ENCODE peak calls at places on chromosomes 5 and 9, in five cellular contexts. R is GM23338; T is A549; N is CD4-positive, alpha-beta T cell; Q is CD8-positive, alpha-beta memory T cell. O is an unnamed sample.

GRCh38 chr9:95815153-95815552 is 60.3 kb upstream of the ERCC6L2 start:
- DNase-seq in R (no peak), T (no peak), N (no peak), Q (no peak), O (no peak)

GRCh38 chr5:176632777-176633176 is 2.3 kb downstream of the EIF4E1B start:
- DNase-seq in R (no peak), T (no peak), N (no peak), Q (no peak), O (no peak)

GRCh38 chr5:53167836-53168235 is 58.3 kb upstream of the MOCS2 start:
- DNase-seq in R (no peak), T (no peak), N (no peak), Q (no peak), O (no peak)

GRCh38 chr5:17217421-17218352 is at the start of gene BASP1:
- DNase-seq in R (peak), T (peak), N (peak), Q (no peak), O (peak)

GRCh38 chr5:29550523-29550922 is 1643.0 kb upstream of the CDH6 start:
- DNase-seq in R (no peak), T (no peak), N (no peak), Q (no peak), O (no peak)

GRCh38 chr5:65329266-65329665 is 152.5 kb downstream of the ADAMTS6 start:
- DNase-seq in R (peak), T (no peak), N (no peak), Q (no peak), O (no peak)

GRCh38 chr9:12908910-12909309 is 134.1 kb downstream of the LURAP1L start:
- DNase-seq in R (no peak), T (no peak), N (no peak), Q (no peak), O (no peak)

GRCh38 chr5:168525856-168526255 is 3.2 kb upstream of the FBLL1 start:
- DNase-seq in R (no peak), T (no peak), N (no peak), Q (no peak), O (no peak)

GRCh38 chr5:10745133-10745532 is 15.9 kb downstream of the DAP start:
- DNase-seq in R (no peak), T (no peak), N (no peak), Q (no peak), O (no peak)

GRCh38 chr5:96483878-96484277 is 50.8 kb upstream of the PCSK1 start:
- DNase-seq in R (peak), T (no peak), N (no peak), Q (no peak), O (no peak)

GRCh38 chr5:157714036-157714435 is 17.2 kb upstream of the THG1L start:
- DNase-seq in R (no peak), T (no peak), N (no peak), Q (no peak), O (no peak)

GRCh38 chr5:72556351-72557146 is 49.3 kb upstream of the ZNF366 start:
- DNase-seq in R (peak), T (peak), N (no peak), Q (no peak), O (peak)

GRCh38 chr9:98357921-98358535 is 102.6 kb upstream of the TBC1D2 start:
- DNase-seq in R (no peak), T (no peak), N (no peak), Q (no peak), O (no peak)

GRCh38 chr9:69249337-69249736 is 75.3 kb downstream of the TJP2 start:
- DNase-seq in R (no peak), T (no peak), N (no peak), Q (no peak), O (no peak)

GRCh38 chr5:172819569-172819968 is 14.5 kb upstream of the ERGIC1 start:
- DNase-seq in R (no peak), T (no peak), N (no peak), Q (no peak), O (no peak)

GRCh38 chr5:172818081-172818480 is 16.0 kb upstream of the ERGIC1 start:
- DNase-seq in R (no peak), T (no peak), N (no peak), Q (no peak), O (no peak)

GRCh38 chr5:172816887-172817418 is 17.1 kb upstream of the ERGIC1 start:
- DNase-seq in R (no peak), T (peak), N (no peak), Q (no peak), O (peak)

GRCh38 chr5:172820046-172820767 is 13.8 kb upstream of the ERGIC1 start:
- DNase-seq in R (no peak), T (no peak), N (no peak), Q (no peak), O (peak)

DNA sequence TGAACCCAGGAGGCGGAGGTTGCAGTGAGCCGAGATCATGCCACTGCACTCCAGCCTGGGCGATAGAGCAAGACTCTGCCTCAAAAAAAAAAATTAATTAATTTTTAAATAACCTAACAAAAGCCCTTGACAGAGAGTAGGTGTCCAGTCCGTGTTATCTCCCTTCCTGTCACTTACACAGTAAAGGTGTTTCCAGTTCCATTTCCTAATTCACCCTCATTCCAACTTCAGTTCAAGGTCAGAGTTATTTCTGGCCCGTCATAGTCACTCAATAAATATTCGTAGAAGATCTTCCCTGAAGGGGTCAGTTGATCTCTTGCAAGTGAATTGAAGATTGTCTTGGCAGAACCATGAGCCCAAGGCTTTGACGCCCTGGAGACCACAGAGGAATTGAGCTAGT is 16.4 kb upstream of the ERGIC1 start:
- DNase-seq in R (no peak), T (no peak), N (no peak), Q (no peak), O (no peak)
- H3K27ac ChIP-seq in R (no peak), T (peak), N (no peak), Q (no peak), O (no peak)

DNA sequence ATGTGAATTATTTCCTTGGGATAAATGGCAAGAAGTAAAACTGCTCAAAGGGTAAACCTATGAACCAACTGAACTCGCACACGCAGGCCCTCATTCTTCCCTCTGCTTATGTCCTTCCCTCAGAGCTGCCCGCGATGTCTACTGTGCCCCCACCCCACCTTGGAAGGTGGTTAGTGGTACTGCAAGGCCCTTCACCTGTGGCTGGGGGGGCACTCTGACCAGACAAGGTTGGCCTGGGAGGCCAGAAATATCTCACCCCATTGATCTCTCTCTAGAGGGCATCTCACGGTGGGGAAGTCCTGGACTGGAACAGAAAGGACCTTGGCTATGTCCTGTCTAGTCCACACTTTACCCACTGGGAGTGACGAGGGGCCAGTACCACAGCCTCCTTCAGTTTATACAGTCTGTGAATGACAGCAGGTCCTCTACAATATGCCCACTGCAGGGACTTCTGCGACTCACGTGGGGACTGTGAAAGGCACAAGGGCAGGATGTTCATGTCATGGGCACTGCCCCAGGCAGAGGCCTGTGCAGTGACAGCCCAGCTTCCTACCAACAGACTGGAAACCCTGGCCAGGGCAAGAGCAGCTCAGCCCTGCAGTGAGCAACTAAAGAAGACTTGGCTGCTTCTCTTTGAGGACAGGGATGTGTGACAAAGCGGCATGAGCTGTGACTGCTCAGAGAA is 56.8 kb upstream of the SYNPO start:
- DNase-seq in R (no peak), T (no peak), N (no peak), Q (no peak), O (no peak)
- H3K27ac ChIP-seq in R (no peak), T (no peak), N (no peak), Q (no peak), O (no peak)

GRCh38 chr5:42564689-42565356 is 141.6 kb downstream of the GHR start:
- DNase-seq in R (no peak), T (no peak), N (no peak), Q (no peak), O (no peak)
- H3K27ac ChIP-seq in R (no peak), T (no peak), N (no peak), Q (no peak), O (no peak)

GRCh38 chr9:87686520-87687090 is 39.3 kb upstream of the CTSL start:
- DNase-seq in R (no peak), T (no peak), N (no peak), Q (no peak), O (no peak)
- H3K27ac ChIP-seq in R (no peak), T (no peak), N (no peak), Q (no peak), O (peak)

DNA sequence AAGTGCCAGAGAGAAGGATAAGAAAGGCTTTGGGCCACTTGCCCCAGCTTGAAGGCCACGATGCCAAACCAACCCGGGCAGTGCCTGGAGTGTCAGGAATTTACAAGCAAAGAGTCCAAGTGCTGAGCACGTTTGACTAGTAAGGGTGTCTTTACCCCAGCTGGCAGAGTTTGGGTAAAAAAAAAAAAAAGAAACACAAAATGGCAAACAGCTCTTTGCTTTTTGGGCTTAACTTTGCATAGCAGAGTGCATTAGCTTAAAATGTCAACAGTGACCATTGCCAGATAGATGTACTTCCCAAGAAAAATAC is 398.2 kb downstream of the GADD45G start:
- DNase-seq in R (no peak), T (no peak), N (no peak), Q (no peak), O (no peak)
- H3K27ac ChIP-seq in R (no peak), T (no peak), N (no peak), Q (no peak), O (peak)

DNA sequence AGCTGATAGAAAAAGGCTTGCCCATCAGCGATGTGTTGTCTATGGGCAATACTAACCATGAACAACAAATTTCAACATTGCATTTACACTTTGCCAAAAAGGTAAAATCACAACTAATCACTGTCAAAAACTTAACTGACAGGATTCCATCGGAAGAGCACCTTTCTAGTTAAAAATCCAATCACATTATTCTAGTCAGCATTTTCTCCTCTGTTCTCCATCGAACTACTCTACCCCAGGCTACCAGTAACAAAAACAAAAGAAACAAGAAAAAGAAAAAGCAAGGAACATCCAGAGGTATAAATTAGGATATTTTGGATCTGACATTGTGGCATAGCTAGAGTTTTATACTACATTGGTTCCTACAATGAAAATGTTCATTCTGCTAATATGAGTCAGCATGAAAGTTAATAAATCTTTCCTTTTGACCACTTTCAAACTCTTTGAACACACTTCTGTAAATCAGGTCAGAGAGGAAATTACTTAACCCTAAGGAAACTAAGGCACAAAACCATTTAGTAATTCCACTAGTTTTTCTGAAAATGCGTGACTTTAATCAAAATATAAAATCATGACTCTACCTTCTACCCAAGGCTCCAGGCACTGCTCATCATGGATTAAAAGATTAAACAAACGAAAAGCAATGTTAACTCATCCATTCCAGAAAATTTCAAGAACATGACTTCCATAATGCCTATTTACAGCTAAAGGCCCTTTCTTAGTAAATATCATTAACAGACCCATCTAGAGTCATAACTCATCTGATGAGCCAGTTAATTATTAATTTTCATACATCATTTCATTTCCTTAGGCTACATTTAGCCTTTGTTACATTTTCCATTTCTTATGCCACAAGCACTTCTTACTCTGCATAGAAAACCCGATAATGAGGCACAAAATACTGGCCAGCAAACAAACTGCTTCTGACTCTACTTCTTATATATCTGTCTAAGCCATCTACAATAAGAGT is 10.2 kb downstream of the GLIS3 start:
- DNase-seq in R (no peak), T (no peak), N (no peak), Q (no peak), O (no peak)
- H3K27ac ChIP-seq in R (no peak), T (peak), N (no peak), Q (no peak), O (no peak)

O was measured in caudate nucleus.